ENCODE peak calls at places on chromosomes 6 and 20, in nine cellular contexts. H is activated naive CD4-positive, alpha-beta T cell treated with anti-CD3 and anti-CD28 coated beads for 36 hours; E is cardiac fibroblast; W is substantia nigra; B is effector memory CD8-positive, alpha-beta T cell; N is stimulated activated CD4-positive, alpha-beta T cell treated with anti-CD3 and anti-CD28 coated beads, Interleukin-2, amount 100 ng/mL, for 4 hours; Q is NCI-H2029 treated with DMSO at 0.1 percent for 48 hours; L is NCI-H1105; P is activated CD8-positive, alpha-beta memory T cell treated with anti-CD3 and anti-CD28 coated beads for 24 hours. X is an unnamed sample.

GRCh38 chr20:34142121-34142520 is 30.1 kb upstream of the EIF2S2 start:
- DNase-seq in H (no peak), E (no peak), W (no peak), B (no peak), N (no peak), Q (no peak), L (no peak), P (no peak), X (no peak)

GRCh38 chr20:52943185-52943841 is 28.8 kb upstream of the TSHZ2 start:
- DNase-seq in H (no peak), E (peak), W (no peak), B (no peak), N (no peak), Q (no peak), L (no peak), P (no peak), X (no peak)

GRCh38 chr6:84681693-84682326 is 82.6 kb downstream of the TBX18 start:
- DNase-seq in H (no peak), E (no peak), W (no peak), B (no peak), N (no peak), Q (no peak), L (no peak), P (no peak), X (no peak)

GRCh38 chr20:3461191-3461874 is 9.5 kb upstream of the ATRN start:
- DNase-seq in H (no peak), E (peak), W (no peak), B (no peak), N (no peak), Q (no peak), L (no peak), P (no peak), X (no peak)

GRCh38 chr6:124683507-124683906 is 278.7 kb upstream of the RNF217 start:
- DNase-seq in H (no peak), E (no peak), W (no peak), B (no peak), N (no peak), Q (no peak), L (no peak), P (no peak), X (no peak)

GRCh38 chr6:113362542-113363430 is 494.4 kb upstream of the MARCKS start:
- DNase-seq in H (no peak), E (peak), W (no peak), B (no peak), N (no peak), Q (peak), L (no peak), P (no peak), X (no peak)

GRCh38 chr6:42251911-42252637 is 34.4 kb upstream of the MRPS10 start:
- DNase-seq in H (no peak), E (peak), W (no peak), B (no peak), N (no peak), Q (peak), L (peak), P (no peak), X (peak)

GRCh38 chr6:135291288-135292116 is 110.4 kb downstream of the MYB start:
- DNase-seq in H (no peak), E (peak), W (no peak), B (no peak), N (no peak), Q (no peak), L (no peak), P (no peak), X (no peak)

GRCh38 chr6:42933195-42933594 is 3.9 kb downstream of the CNPY3 start:
- DNase-seq in H (no peak), E (no peak), W (no peak), B (no peak), N (no peak), Q (no peak), L (no peak), P (no peak), X (no peak)

GRCh38 chr20:35303735-35304431 is 11.7 kb upstream of the FAM83C start:
- DNase-seq in H (peak), E (peak), W (peak), B (peak), N (peak), Q (peak), L (peak), P (peak), X (peak)

GRCh38 chr20:3744806-3745685 is 12.6 kb downstream of the HSPA12B start:
- DNase-seq in H (peak), E (peak), W (no peak), B (peak), N (peak), Q (no peak), L (peak), P (peak), X (no peak)

GRCh38 chr20:52104546-52105044 is 87.0 kb downstream of the ZFP64 start:
- DNase-seq in H (no peak), E (peak), W (no peak), B (no peak), N (no peak), Q (no peak), L (no peak), P (peak), X (no peak)

GRCh38 chr6:129032602-129033001 is 149.7 kb downstream of the LAMA2 start:
- DNase-seq in H (no peak), E (peak), W (no peak), B (no peak), N (no peak), Q (no peak), L (no peak), P (no peak), X (no peak)

GRCh38 chr6:88050140-88050818 is 2.6 kb downstream of the SPACA1 start:
- DNase-seq in H (no peak), E (peak), W (no peak), B (no peak), N (no peak), Q (no peak), L (no peak), P (no peak), X (no peak)

GRCh38 chr6:116866281-116866871 is 10.7 kb upstream of the RFX6 start:
- DNase-seq in H (no peak), E (peak), W (no peak), B (no peak), N (no peak), Q (no peak), L (no peak), P (no peak), X (no peak)

GRCh38 chr6:51152594-51152993 is 333.9 kb downstream of the TFAP2B start:
- DNase-seq in H (no peak), E (no peak), W (no peak), B (no peak), N (no peak), Q (no peak), L (no peak), P (no peak), X (no peak)

GRCh38 chr20:43459022-43459942 is 1.6 kb downstream of the SRSF6 start:
- DNase-seq in H (peak), E (peak), W (no peak), B (no peak), N (no peak), Q (no peak), L (no peak), P (no peak), X (no peak)

GRCh38 chr20:542777-543368 is 717 bp downstream of the CSNK2A1 start:
- DNase-seq in H (peak), E (no peak), W (no peak), B (no peak), N (no peak), Q (no peak), L (peak), P (no peak), X (no peak)

GRCh38 chr20:49699200-49699992 is 14.3 kb downstream of the B4GALT5 start:
- DNase-seq in H (peak), E (peak), W (no peak), B (no peak), N (no peak), Q (no peak), L (no peak), P (no peak), X (no peak)

X was measured in anterior cingulate cortex.